ENCODE peak calls at places on chromosomes 3 and 15, in nine cellular contexts. G, F, M, W, Y, R, U, Z and O are unnamed samples.

GRCh38 chr3:184180165-184180564 is 5.5 kb downstream of the AP2M1 start:
- DNase-seq in G (no peak), F (no peak), M (no peak), W (peak), Y (no peak), R (no peak), U (no peak), Z (no peak), O (no peak)

GRCh38 chr3:43998841-43999805 is 242.6 kb upstream of the TOPAZ1 start:
- DNase-seq in G (peak), F (no peak), M (peak), W (peak), Y (peak), R (no peak), U (peak), Z (no peak), O (peak)

GRCh38 chr3:75886971-75887526 is 101.7 kb upstream of the ZNF717 start:
- DNase-seq in G (no peak), F (no peak), M (no peak), W (no peak), Y (no peak), R (no peak), U (no peak), Z (no peak), O (no peak)

GRCh38 chr15:70504305-70504951 is 258.9 kb downstream of the UACA start:
- DNase-seq in G (peak), F (peak), M (no peak), W (peak), Y (peak), R (no peak), U (no peak), Z (peak), O (no peak)

GRCh38 chr15:64010719-64011118 is 35.6 kb downstream of the DAPK2 start:
- DNase-seq in G (peak), F (peak), M (peak), W (peak), Y (peak), R (no peak), U (no peak), Z (no peak), O (no peak)

GRCh38 chr15:31848621-31849020 is 181.7 kb upstream of the CHRNA7 start:
- DNase-seq in G (no peak), F (no peak), M (no peak), W (no peak), Y (no peak), R (no peak), U (no peak), Z (no peak), O (no peak)

GRCh38 chr3:38173834-38174418 is 8.6 kb downstream of the OXSR1 start:
- DNase-seq in G (no peak), F (no peak), M (no peak), W (no peak), Y (no peak), R (no peak), U (no peak), Z (no peak), O (no peak)

GRCh38 chr3:61353353-61353752 is 102.1 kb upstream of the FHIT start:
- DNase-seq in G (no peak), F (no peak), M (no peak), W (no peak), Y (no peak), R (no peak), U (no peak), Z (no peak), O (no peak)

GRCh38 chr15:31303434-31304073 is 23.1 kb upstream of the KLF13 start:
- DNase-seq in G (peak), F (no peak), M (no peak), W (peak), Y (no peak), R (peak), U (peak), Z (no peak), O (no peak)

GRCh38 chr3:111299070-111299672 is 227.6 kb downstream of the NECTIN3 start:
- DNase-seq in G (no peak), F (no peak), M (no peak), W (peak), Y (peak), R (no peak), U (no peak), Z (no peak), O (no peak)

GRCh38 chr3:48130321-48130881 is 57.8 kb downstream of the CDC25A start:
- DNase-seq in G (peak), F (peak), M (no peak), W (peak), Y (peak), R (peak), U (no peak), Z (no peak), O (no peak)

GRCh38 chr15:69994429-69995201 is 103.1 kb downstream of the TLE3 start:
- DNase-seq in G (no peak), F (no peak), M (no peak), W (no peak), Y (no peak), R (no peak), U (no peak), Z (no peak), O (no peak)

GRCh38 chr15:91469627-91470567 is 369.8 kb downstream of the SV2B start:
- DNase-seq in G (no peak), F (no peak), M (no peak), W (no peak), Y (no peak), R (no peak), U (no peak), Z (no peak), O (no peak)

GRCh38 chr15:86877171-86877631 is 797.5 kb downstream of the AGBL1 start:
- DNase-seq in G (no peak), F (no peak), M (no peak), W (no peak), Y (no peak), R (no peak), U (no peak), Z (no peak), O (no peak)

GRCh38 chr3:47758261-47759025 is 23.2 kb downstream of the SMARCC1 start:
- DNase-seq in G (no peak), F (no peak), M (no peak), W (no peak), Y (no peak), R (no peak), U (no peak), Z (no peak), O (no peak)

GRCh38 chr3:19881036-19881435 is 53.0 kb downstream of the EFHB start:
- DNase-seq in G (no peak), F (no peak), M (no peak), W (no peak), Y (no peak), R (no peak), U (no peak), Z (no peak), O (no peak)

GRCh38 chr3:147369231-147369630 is 37.1 kb downstream of the ZIC4 start:
- DNase-seq in G (no peak), F (no peak), M (no peak), W (no peak), Y (no peak), R (no peak), U (no peak), Z (no peak), O (no peak)

GRCh38 chr3:59684766-59685165 is 634.9 kb upstream of the CFAP20DC start:
- DNase-seq in G (no peak), F (no peak), M (no peak), W (no peak), Y (no peak), R (no peak), U (no peak), Z (no peak), O (no peak)

GRCh38 chr3:40333416-40333815 is 23.9 kb downstream of the EIF1B start:
- DNase-seq in G (no peak), F (no peak), M (no peak), W (no peak), Y (no peak), R (no peak), U (no peak), Z (no peak), O (no peak)

GRCh38 chr3:14623569-14624051 is 28.0 kb upstream of the CCDC174 start:
- DNase-seq in G (no peak), F (no peak), M (no peak), W (no peak), Y (no peak), R (no peak), U (no peak), Z (no peak), O (no peak)

GRCh38 chr3:136437006-136437405 is 186.9 kb downstream of the PCCB start:
- DNase-seq in G (no peak), F (no peak), M (no peak), W (no peak), Y (no peak), R (no peak), U (no peak), Z (no peak), O (no peak)
- TF ChIP-seq CTCF in G (no peak), F (no peak), M (no peak), W (no peak), Y (no peak), R (no peak), U (no peak), Z (no peak), O (no peak)

DNA sequence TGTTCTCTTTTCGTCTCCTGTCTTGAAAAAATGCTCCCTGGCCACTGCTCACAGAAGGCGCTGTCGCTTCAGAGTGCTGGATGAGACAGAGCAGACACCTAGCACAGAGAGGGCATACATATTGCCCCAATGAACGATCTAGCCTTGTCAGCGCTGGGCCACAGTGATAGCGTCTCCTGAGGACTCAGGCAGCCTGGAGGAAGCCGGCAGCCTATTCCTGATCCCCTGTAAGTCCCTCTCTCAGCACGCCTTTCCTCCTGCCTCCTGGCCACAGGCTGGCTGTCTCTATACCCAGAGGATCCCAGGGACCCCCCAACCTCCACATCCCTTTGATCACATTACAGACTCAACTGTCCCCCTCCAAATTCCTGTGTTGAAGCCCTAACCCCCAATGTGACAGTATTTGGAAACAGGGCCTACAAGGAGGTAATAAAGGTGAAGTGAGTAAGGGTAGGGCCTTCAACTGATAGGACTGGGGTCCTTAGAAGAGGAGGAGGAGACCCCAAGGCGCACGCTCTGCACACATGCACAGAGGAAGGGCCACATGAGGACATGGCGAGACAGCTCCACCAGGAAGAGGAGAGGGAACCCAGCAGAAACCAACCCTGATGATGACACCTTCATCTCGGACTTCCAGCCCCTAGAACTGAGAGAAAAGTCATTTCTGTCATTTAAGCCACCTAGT is 7.5 kb downstream of the PLA2G4F start:
- DNase-seq in G (no peak), F (no peak), M (no peak), W (no peak), Y (no peak), R (peak), U (no peak), Z (no peak), O (no peak)
- TF ChIP-seq CTCF in G (no peak), F (no peak), M (no peak), W (no peak), Y (no peak), R (no peak), U (no peak), Z (no peak), O (no peak)

GRCh38 chr15:28880680-28881079 is 5.1 kb upstream of the APBA2 start:
- DNase-seq in G (peak), F (no peak), M (no peak), W (no peak), Y (no peak), R (peak), U (no peak), Z (no peak), O (no peak)

GRCh38 chr15:28881600-28881999 is 4.2 kb upstream of the APBA2 start:
- DNase-seq in G (no peak), F (no peak), M (no peak), W (no peak), Y (no peak), R (no peak), U (no peak), Z (no peak), O (no peak)

GRCh38 chr15:28879551-28879950 is 6.2 kb upstream of the APBA2 start:
- DNase-seq in G (peak), F (no peak), M (no peak), W (no peak), Y (no peak), R (no peak), U (no peak), Z (no peak), O (no peak)

GRCh38 chr15:28878209-28878608 is 7.6 kb upstream of the APBA2 start:
- DNase-seq in G (peak), F (no peak), M (no peak), W (no peak), Y (no peak), R (no peak), U (no peak), Z (no peak), O (no peak)

GRCh38 chr15:28881170-28881569 is 4.6 kb upstream of the APBA2 start:
- DNase-seq in G (peak), F (no peak), M (no peak), W (peak), Y (no peak), R (no peak), U (no peak), Z (no peak), O (no peak)
- TF ChIP-seq CTCF in G (no peak), F (no peak), M (no peak), W (peak), Y (no peak), R (no peak), U (no peak), Z (no peak), O (peak)

GRCh38 chr3:10019326-10019725 is 6.9 kb upstream of the FANCD2 start:
- DNase-seq in G (no peak), F (no peak), M (no peak), W (no peak), Y (no peak), R (no peak), U (no peak), Z (no peak), O (no peak)

GRCh38 chr3:10012106-10012505 is 14.1 kb upstream of the FANCD2 start:
- DNase-seq in G (no peak), F (no peak), M (no peak), W (no peak), Y (no peak), R (no peak), U (no peak), Z (no peak), O (no peak)

GRCh38 chr3:10015476-10015904 is 10.7 kb upstream of the FANCD2 start:
- DNase-seq in G (peak), F (no peak), M (no peak), W (peak), Y (peak), R (peak), U (no peak), Z (no peak), O (no peak)

GRCh38 chr3:10021856-10022775 is 4.1 kb upstream of the FANCD2 start:
- DNase-seq in G (no peak), F (no peak), M (no peak), W (no peak), Y (no peak), R (no peak), U (no peak), Z (no peak), O (no peak)

DNA sequence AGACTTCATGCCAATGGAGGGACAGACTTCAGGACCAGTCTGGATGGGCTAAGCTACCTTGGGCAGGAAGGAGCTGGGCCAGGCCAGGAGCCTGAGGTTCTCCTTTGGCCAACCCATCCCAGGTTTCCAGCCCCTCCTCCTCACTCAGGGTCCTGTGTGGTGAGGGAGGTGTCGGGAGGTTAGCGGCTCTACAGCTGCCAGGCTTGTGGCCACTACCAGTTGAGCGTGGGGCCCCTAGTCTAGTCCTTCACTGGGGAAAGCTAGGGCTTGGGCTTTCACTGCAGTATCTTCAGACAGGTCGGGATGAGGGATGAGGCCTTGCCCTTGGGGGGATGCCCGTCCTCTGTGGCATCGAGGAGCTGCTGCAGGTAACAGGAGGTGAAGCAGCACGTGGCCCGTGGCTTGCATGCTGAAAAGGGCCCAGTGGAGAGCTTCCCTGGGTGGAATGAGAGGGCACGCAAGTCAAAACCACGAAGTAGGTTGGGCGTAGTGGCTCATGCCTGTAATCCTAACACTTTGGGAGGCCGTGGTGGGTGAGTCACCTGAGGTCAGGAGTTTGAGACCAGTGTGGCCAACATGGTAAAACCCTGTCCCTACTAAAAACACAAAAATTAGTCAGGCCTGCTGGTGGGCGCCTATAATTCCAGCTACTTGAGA is 8.5 kb upstream of the FANCD2 start:
- DNase-seq in G (no peak), F (no peak), M (no peak), W (peak), Y (peak), R (no peak), U (no peak), Z (no peak), O (no peak)
- TF ChIP-seq CTCF in G (no peak), F (no peak), M (no peak), W (no peak), Y (no peak), R (no peak), U (no peak), Z (no peak), O (no peak)

GRCh38 chr3:5006755-5007202 is 27.5 kb downstream of the BHLHE40 start:
- DNase-seq in G (no peak), F (no peak), M (no peak), W (no peak), Y (no peak), R (peak), U (no peak), Z (no peak), O (no peak)
- TF ChIP-seq CTCF in G (no peak), F (no peak), M (no peak), W (no peak), Y (no peak), R (no peak), U (no peak), Z (no peak), O (no peak)

GRCh38 chr15:45199136-45199810 is 11.5 kb upstream of the SHF start:
- DNase-seq in G (peak), F (peak), M (no peak), W (no peak), Y (no peak), R (no peak), U (peak), Z (no peak), O (no peak)

GRCh38 chr15:45200001-45200798 is 12.4 kb upstream of the SHF start:
- DNase-seq in G (peak), F (peak), M (peak), W (peak), Y (peak), R (peak), U (peak), Z (peak), O (no peak)

GRCh38 chr15:45198337-45199135 is 10.8 kb upstream of the SHF start:
- DNase-seq in G (peak), F (peak), M (peak), W (peak), Y (peak), R (peak), U (peak), Z (peak), O (no peak)

GRCh38 chr15:45200799-45201556 is 13.2 kb upstream of the SHF start:
- DNase-seq in G (peak), F (peak), M (peak), W (peak), Y (peak), R (peak), U (peak), Z (peak), O (no peak)

DNA sequence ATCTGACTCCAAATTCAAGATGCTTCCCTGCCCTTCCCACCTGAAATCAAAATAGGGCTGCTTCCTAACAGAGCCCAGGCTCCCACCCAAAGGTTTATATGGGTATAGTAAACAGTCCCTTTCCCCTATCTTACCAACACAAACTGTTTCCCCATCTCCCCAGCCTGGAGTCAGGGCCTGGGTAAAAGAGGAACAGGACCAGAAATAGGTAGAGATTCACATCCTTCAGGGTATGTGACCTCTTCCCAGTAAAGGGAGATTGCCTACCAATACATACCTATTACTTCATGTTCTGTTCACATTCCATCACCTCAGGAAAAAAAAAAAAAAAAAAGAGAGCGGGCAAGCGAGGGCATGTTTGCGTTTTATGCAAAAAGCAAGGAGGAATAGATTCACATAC is 9.7 kb upstream of the SHF start:
- DNase-seq in G (no peak), F (no peak), M (no peak), W (no peak), Y (no peak), R (no peak), U (no peak), Z (no peak), O (no peak)
- TF ChIP-seq CTCF in G (no peak), F (no peak), M (no peak), W (no peak), Y (no peak), R (no peak), U (no peak), Z (no peak), O (no peak)

DNA sequence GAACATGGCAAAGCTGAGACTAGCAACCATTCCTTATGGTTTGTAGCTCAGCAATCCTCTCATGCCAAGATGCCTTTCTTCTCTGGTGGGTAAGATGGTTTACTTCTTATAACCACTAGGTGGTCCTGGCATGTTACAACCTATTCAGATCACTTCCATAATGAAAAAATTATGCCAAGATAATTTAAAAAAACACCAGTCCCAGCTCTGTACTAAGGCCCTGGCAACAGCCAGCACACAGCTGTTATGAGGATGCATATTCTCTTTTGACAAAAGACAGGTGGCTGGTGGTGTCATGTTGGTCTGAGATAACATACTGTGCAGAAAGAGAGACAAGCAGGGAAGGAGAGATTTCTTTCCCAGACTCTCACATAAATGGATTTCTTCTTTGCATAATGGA is 65.7 kb upstream of the FRMD4B start:
- DNase-seq in G (no peak), F (no peak), M (no peak), W (peak), Y (no peak), R (no peak), U (no peak), Z (no peak), O (no peak)
- TF ChIP-seq CTCF in G (no peak), F (no peak), M (no peak), W (peak), Y (no peak), R (no peak), U (no peak), Z (no peak), O (peak)